ENCODE peak calls at places on chromosome 21, in ten cellular contexts. G is activated naive CD4-positive, alpha-beta T cell treated with anti-CD3 and anti-CD28 coated beads, Interleukin-2, amount 50 U/mL, for 16 hours; A is H9; F is suprapubic skin; E is dorsolateral prefrontal cortex; W is nephron progenitor cell; Q is stimulated activated CD4-positive, alpha-beta T cell treated with anti-CD3 and anti-CD28 coated beads, Interleukin-1b, Interleukin-23, amount 100 ng/mL, for 24 hours; N is GM23338; X is epithelial cell of prostate; J is effector memory CD4-positive, alpha-beta T cell. I is an unnamed sample.

GRCh38 chr21:45410865-45411809 is 6.2 kb downstream of the COL18A1 start:
- DNase-seq in W (no peak), J (no peak), G (no peak), X (no peak), N (no peak), E (no peak), Q (no peak), F (no peak), A (no peak), I (peak)

GRCh38 chr21:42785666-42786427 is 93.5 kb downstream of the WDR4 start:
- DNase-seq in F (no peak), A (no peak), X (no peak), J (no peak), Q (no peak), G (no peak), E (no peak), W (no peak), N (no peak), I (no peak)

GRCh38 chr21:46098303-46099141 is 610 bp downstream of the COL6A2 start:
- DNase-seq in F (peak), A (peak), Q (no peak), X (no peak), N (peak), E (no peak), W (peak), J (no peak), G (no peak), I (peak)

GRCh38 chr21:46111857-46112730 is 14.2 kb downstream of the COL6A2 start:
- DNase-seq in E (peak), A (peak), J (no peak), F (peak), G (peak), N (no peak), X (no peak), W (no peak), Q (no peak), I (no peak)

GRCh38 chr21:45623436-45623835 is 20.1 kb upstream of the PCBP3 start:
- DNase-seq in A (peak), G (no peak), J (no peak), Q (no peak), N (no peak), E (peak), W (no peak), F (peak), X (no peak), I (no peak)

GRCh38 chr21:28337319-28337718 is 655.4 kb downstream of the LTN1 start:
- DNase-seq in N (peak), X (no peak), F (no peak), Q (no peak), A (no peak), W (no peak), J (no peak), E (no peak), G (no peak), I (peak)

GRCh38 chr21:26070822-26071425 is 99.6 kb downstream of the APP start:
- DNase-seq in G (peak), N (peak), W (peak), Q (no peak), E (no peak), F (no peak), J (no peak), X (no peak), A (no peak), I (no peak)

GRCh38 chr21:38643404-38644023 is 145.2 kb upstream of the ERG start:
- DNase-seq in X (no peak), W (no peak), A (no peak), J (no peak), E (no peak), N (peak), G (no peak), F (no peak), Q (no peak), I (no peak)

GRCh38 chr21:38310619-38311018 is 53.8 kb downstream of the KCNJ15 start:
- DNase-seq in N (no peak), W (no peak), X (no peak), E (no peak), Q (no peak), F (no peak), A (no peak), G (no peak), J (no peak), I (no peak)

GRCh38 chr21:43906585-43907370 is 41.8 kb downstream of the AGPAT3 start:
- DNase-seq in E (peak), A (no peak), N (no peak), W (no peak), G (no peak), F (peak), J (no peak), Q (no peak), X (no peak), I (no peak)

GRCh38 chr21:44793269-44794030 is 8.2 kb downstream of the UBE2G2 start:
- DNase-seq in Q (no peak), F (no peak), E (no peak), X (no peak), J (peak), W (peak), N (peak), A (peak), G (peak), I (peak)

GRCh38 chr21:44647222-44647552 is 973 bp downstream of the KRTAP10-11 start:
- DNase-seq in E (no peak), Q (no peak), N (no peak), W (no peak), A (no peak), G (no peak), F (no peak), J (no peak), X (no peak), I (no peak)

GRCh38 chr21:39079617-39080016 is 103.6 kb downstream of the PSMG1 start:
- DNase-seq in E (no peak), Q (no peak), W (no peak), F (peak), X (no peak), G (no peak), A (no peak), J (no peak), N (no peak), I (peak)

GRCh38 chr21:16241500-16241963 is 511.8 kb downstream of the USP25 start:
- DNase-seq in G (no peak), X (no peak), E (no peak), Q (no peak), N (peak), F (no peak), W (no peak), J (no peak), A (peak), I (peak)

GRCh38 chr21:44979687-44980561 is 40.1 kb downstream of the SLX9 start:
- DNase-seq in F (no peak), E (no peak), A (no peak), X (no peak), N (no peak), Q (no peak), J (no peak), W (no peak), G (no peak), I (no peak)

GRCh38 chr21:43305811-43306311 is 121.1 kb downstream of the SIK1 start:
- DNase-seq in N (no peak), G (no peak), W (no peak), Q (no peak), J (no peak), X (no peak), A (no peak), F (no peak), E (no peak), I (no peak)

GRCh38 chr21:28943631-28944030 is 49.0 kb downstream of the LTN1 start:
- DNase-seq in N (no peak), W (no peak), F (no peak), E (no peak), Q (no peak), X (no peak), A (no peak), J (no peak), G (no peak), I (peak)

I was measured in cardiac muscle cell.